ENCODE peak calls at places on chromosomes 6 and 20, in four cellular contexts. O, E, L and K are unnamed samples.
A peak's percentile ranks its signal among the peaks of the same experiment; 100 is the strongest.

GRCh38 chr6:29035951-29036350 is 9.0 kb downstream of the OR2W1 start:
- DNase-seq in O (no peak), L (peak; percentile 16), E (no peak), K (no peak)

GRCh38 chr6:34248198-34248726 is 544 bp downstream of the SMIM29 start:
- DNase-seq in L (peak; percentile 61), O (no peak), E (peak; percentile 25), K (peak; percentile 73)

GRCh38 chr6:105179244-105180065 is at the start of gene POPDC3:
- DNase-seq in E (peak; percentile 28), L (peak; percentile 67), O (peak; percentile 64), K (peak; percentile 44)

GRCh38 chr20:37804584-37805566 is 98.1 kb upstream of the VSTM2L start:
- DNase-seq in O (no peak), L (no peak), E (no peak), K (peak; percentile 49)

GRCh38 chr20:43191946-43192847 is 2.5 kb upstream of the PTPRT start:
- DNase-seq in E (no peak), O (peak; percentile 29), L (peak; percentile 80), K (peak; percentile 53)

GRCh38 chr20:17680128-17680835 is 1.8 kb downstream of the RRBP1 start:
- DNase-seq in L (no peak), O (peak; percentile 76), E (peak; percentile 85), K (no peak)

GRCh38 chr6:144214029-144214428 is 63.7 kb downstream of the STX11 start:
- DNase-seq in O (no peak), E (no peak), L (no peak), K (no peak)

GRCh38 chr6:1781152-1781848 is 171.6 kb downstream of the FOXC1 start:
- DNase-seq in O (no peak), E (no peak), L (no peak), K (no peak)

GRCh38 chr6:126118058-126118759 is 131.9 kb downstream of the TRMT11 start:
- DNase-seq in E (peak; percentile 22), L (no peak), O (no peak), K (no peak)

GRCh38 chr6:85703359-85703758 is 60.7 kb upstream of the SYNCRIP start:
- DNase-seq in L (no peak), E (no peak), O (no peak), K (no peak)

GRCh38 chr20:38747495-38748096 is 664 bp upstream of the ACTR5 start:
- DNase-seq in E (no peak), L (no peak), O (no peak), K (no peak)

GRCh38 chr20:1456300-1456699 is 10.3 kb downstream of the NSFL1C start:
- DNase-seq in L (no peak), O (no peak), E (no peak), K (no peak)

GRCh38 chr6:40780626-40781025 is 193.5 kb upstream of the LRFN2 start:
- DNase-seq in L (no peak), E (no peak), O (no peak), K (no peak)

GRCh38 chr20:36819662-36820061 is 46.1 kb upstream of the DSN1 start:
- DNase-seq in L (no peak), O (no peak), E (no peak), K (no peak)

GRCh38 chr20:59421089-59421488 is 120.7 kb downstream of the EDN3 start:
- DNase-seq in E (no peak), O (no peak), L (no peak), K (no peak)

GRCh38 chr20:37081717-37082289 is 14.0 kb downstream of the RBL1 start:
- DNase-seq in O (no peak), L (no peak), E (peak; percentile 6), K (no peak)

GRCh38 chr6:129558248-129558647 is 151.7 kb downstream of the ARHGAP18 start:
- DNase-seq in L (no peak), E (no peak), O (no peak), K (no peak)

GRCh38 chr6:146785001-146785585 is 186.3 kb downstream of the ADGB start:
- DNase-seq in E (peak; percentile 58), L (no peak), O (no peak), K (no peak)

GRCh38 chr6:4615891-4616290 is 160.3 kb upstream of the CDYL start:
- DNase-seq in O (no peak), L (no peak), E (peak; percentile 92), K (no peak)

GRCh38 chr20:51128198-51128597 is 105.3 kb upstream of the KCNG1 start:
- DNase-seq in L (no peak), E (peak; percentile 75), O (no peak), K (peak; percentile 26)

DNA sequence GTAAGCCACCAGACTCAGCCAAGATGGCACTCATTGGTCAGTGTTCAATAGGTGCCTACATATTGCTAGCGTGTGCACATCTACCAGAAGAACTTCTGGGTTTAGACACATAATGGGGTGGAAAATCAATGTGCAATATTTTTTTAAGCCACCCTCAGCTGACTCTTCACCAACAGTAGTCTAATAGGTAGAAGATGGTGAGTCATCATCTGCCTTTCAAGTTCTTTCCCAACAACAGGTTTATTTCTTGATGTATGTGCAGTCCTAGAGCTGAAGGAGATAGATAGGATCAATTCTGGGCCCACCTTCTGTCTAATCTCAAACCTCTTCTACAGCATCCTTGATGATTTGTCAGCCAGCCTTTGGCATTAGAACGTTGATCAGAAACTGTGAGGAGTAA is 41.3 kb downstream of the IRAK1BP1 start:
- DNase-seq in O (no peak), E (no peak), L (no peak), K (no peak)
- TF ChIP-seq CTCF in O (no peak), E (no peak), L (no peak), K (no peak)

GRCh38 chr6:120056085-120056484 is 706.5 kb upstream of the MAN1A1 start:
- DNase-seq in E (no peak), O (no peak), L (peak; percentile 67), K (peak; percentile 2)
- TF ChIP-seq CTCF in E (peak; percentile 28), O (peak; percentile 62), L (peak; percentile 68), K (peak; percentile 53)

DNA sequence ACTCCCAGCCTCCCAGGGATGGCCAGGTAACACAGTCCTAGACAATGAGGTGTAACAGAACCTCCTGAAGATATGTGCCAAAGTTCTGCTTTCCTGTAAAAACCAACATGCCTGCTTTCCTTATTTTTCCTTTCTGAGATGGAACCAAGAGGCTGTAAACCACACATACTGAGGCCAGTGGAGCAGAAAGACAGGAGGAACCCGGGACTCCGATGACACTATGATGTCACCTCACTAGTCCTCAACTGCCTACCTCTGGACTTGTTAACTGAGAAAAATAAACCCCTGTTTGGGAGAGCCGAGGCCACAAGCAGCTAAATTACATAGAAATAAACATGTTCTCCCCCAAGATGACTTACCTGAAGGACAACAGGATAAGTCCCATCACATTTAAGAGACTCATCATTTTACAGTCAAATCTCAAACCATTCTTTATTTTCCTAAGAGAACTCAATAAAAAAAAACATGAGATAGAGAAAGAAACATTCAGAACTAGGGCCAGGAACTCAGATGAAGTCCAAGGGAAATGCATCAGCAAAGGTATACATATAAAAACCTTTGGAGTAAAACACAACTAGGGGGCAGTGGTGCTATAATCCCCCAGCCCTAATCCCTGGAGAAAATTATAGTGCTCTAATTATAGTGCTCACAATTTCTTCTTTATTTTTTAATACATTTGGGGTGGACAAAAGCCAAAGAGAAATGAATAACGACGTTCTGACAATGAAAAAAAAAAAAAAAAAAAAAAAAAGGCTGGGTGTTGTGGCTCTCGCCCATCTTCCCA is 100.4 kb upstream of the EMILIN3 start:
- DNase-seq in O (no peak), E (no peak), L (no peak), K (no peak)
- TF ChIP-seq CTCF in O (peak; percentile 29), E (no peak), L (no peak), K (no peak)

GRCh38 chr6:117269649-117270120 is 4.3 kb downstream of the VGLL2 start:
- DNase-seq in O (no peak), E (no peak), L (no peak), K (no peak)
- TF ChIP-seq CTCF in O (no peak), E (no peak), L (no peak), K (no peak)